ENCODE peak calls at places on chromosomes 16 and 17, in six cellular contexts. H is GM23338, D is DND-41, J is mammary epithelial cell, L is mesendoderm, S is HCT116. G is an unnamed sample.

GRCh38 chr16:84484579-84485254 is 19.7 kb downstream of the MEAK7 start:
- DNase-seq in L (peak; percentile 51), H (peak; percentile 76), J (no peak), D (no peak), S (peak; percentile 41), G (peak; percentile 23)

GRCh38 chr16:54602666-54603065 is 316.1 kb upstream of the IRX3 start:
- DNase-seq in H (no peak), S (no peak), L (no peak), J (no peak), D (no peak), G (no peak)

GRCh38 chr16:73196670-73197069 is 148.7 kb upstream of the ZFHX3 start:
- DNase-seq in L (peak; percentile 88), J (peak; percentile 43), H (peak; percentile 92), D (peak; percentile 35), S (peak; percentile 54), G (peak; percentile 35)

GRCh38 chr17:55434721-55435120 is 13.1 kb upstream of the MMD start:
- DNase-seq in H (no peak), L (no peak), J (peak; percentile 36), S (no peak), D (no peak), G (no peak)

GRCh38 chr16:85227924-85228462 is 115.7 kb upstream of the CIBAR2 start:
- DNase-seq in H (peak; percentile 49), J (no peak), S (no peak), L (peak; percentile 83), D (no peak), G (peak; percentile 74)

GRCh38 chr17:63785556-63785955 is 11.6 kb downstream of the DDX42 start:
- DNase-seq in S (no peak), D (no peak), J (peak; percentile 90), H (no peak), L (no peak), G (peak; percentile 71)

GRCh38 chr17:21284319-21285163 is at the start of gene MAP2K3:
- DNase-seq in H (peak; percentile 100), S (peak; percentile 98), D (peak; percentile 93), L (peak; percentile 99), J (peak; percentile 97), G (peak; percentile 97)

GRCh38 chr17:12867726-12868125 is 78.4 kb downstream of the ARHGAP44 start:
- DNase-seq in S (no peak), D (no peak), J (no peak), H (no peak), L (no peak), G (no peak)

GRCh38 chr16:81261049-81261648 is 22.7 kb downstream of the BCO1 start:
- DNase-seq in D (peak; percentile 16), J (no peak), H (peak; percentile 61), S (peak; percentile 29), L (peak; percentile 45), G (no peak)

GRCh38 chr16:47136101-47136820 is 7.5 kb downstream of the NETO2 start:
- DNase-seq in D (no peak), S (peak; percentile 21), H (no peak), J (peak; percentile 68), L (peak; percentile 14), G (peak; percentile 76)

GRCh38 chr17:80277751-80278671 is 17.4 kb downstream of the RNF213 start:
- DNase-seq in D (no peak), J (peak; percentile 84), S (no peak), H (no peak), L (no peak), G (no peak)

GRCh38 chr17:5033352-5034015 is 1.7 kb downstream of the SLC52A1 start:
- DNase-seq in J (no peak), L (no peak), H (peak; percentile 46), S (no peak), D (no peak), G (no peak)

GRCh38 chr17:29243792-29244191 is 2.9 kb upstream of the CRYBA1 start:
- DNase-seq in H (peak; percentile 71), J (peak; percentile 16), S (no peak), D (peak; percentile 12), L (peak; percentile 48), G (no peak)

GRCh38 chr17:73625975-73626706 is 18.1 kb downstream of the SDK2 start:
- DNase-seq in D (no peak), S (no peak), J (peak; percentile 91), H (no peak), L (peak; percentile 70), G (no peak)

GRCh38 chr17:71188811-71189492 is 931.9 kb upstream of the SOX9 start:
- DNase-seq in H (no peak), J (peak; percentile 90), L (no peak), D (no peak), S (peak; percentile 16), G (peak; percentile 98)

GRCh38 chr16:30472328-30472942 is at the start of gene ITGAL:
- DNase-seq in D (peak; percentile 89), H (no peak), S (no peak), J (no peak), L (peak; percentile 6), G (no peak)

GRCh38 chr17:30913955-30914354 is 7.8 kb upstream of the ADAP2 start:
- DNase-seq in L (no peak), J (no peak), D (no peak), S (no peak), H (no peak), G (no peak)

DNA sequence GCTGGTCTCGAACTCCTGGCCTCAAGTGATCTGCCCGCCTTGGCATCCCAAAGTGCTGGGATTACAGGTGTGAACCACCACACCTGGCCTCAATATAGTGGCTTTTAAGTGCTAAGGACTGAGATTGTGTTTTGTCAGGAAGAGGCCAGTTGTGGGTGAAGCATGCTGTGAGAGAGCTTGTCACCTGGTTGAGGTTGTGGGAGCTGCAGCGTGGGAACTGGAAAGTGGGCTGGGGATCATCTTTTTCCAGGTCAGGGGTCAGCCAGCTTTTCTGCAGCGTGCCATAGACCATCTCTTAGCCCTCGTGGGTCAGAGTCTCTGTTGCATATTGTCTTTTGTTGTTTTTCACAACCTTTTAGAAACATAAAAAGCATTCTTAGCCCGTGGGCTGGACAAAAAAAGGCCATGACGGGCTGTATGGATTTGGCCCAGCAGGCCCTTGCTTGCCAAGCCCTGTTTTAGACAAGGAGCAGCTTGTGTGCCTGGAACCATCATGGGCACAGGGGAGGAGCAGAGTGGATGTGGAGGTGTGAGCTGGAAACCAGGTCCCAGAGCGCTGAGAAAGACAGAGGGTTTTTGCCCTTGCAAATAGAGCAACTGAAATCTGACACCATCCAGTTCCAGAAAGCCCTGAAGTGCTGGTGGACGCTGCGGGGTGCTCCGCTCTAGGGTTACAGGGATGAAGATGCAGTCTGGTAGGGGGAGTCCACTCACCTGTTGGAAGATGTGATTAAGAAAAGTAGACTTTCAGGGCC is 5.5 kb downstream of the BIRC5 start:
- DNase-seq in S (no peak), J (no peak), L (peak; percentile 38), H (peak; percentile 70), D (no peak), G (no peak)
- H3K79me2 ChIP-seq in S (peaks cover 73% of the 10 kb centered on the region), J (peaks cover 51% of the 10 kb centered on the region), L (peaks cover 15% of the 10 kb centered on the region), H (peaks cover 44% of the 10 kb centered on the region), D (peaks cover 56% of the 10 kb centered on the region), G (peaks cover 41% of the 10 kb centered on the region)

GRCh38 chr17:81706757-81707624 is 3.8 kb downstream of the MRPL12 start:
- DNase-seq in S (no peak), L (no peak), D (no peak), J (no peak), H (no peak), G (no peak)
- H3K27ac ChIP-seq in S (no peak overlapping the region), L (no peak overlapping the region), D (no peak overlapping the region), J (no peak overlapping the region), H (no peak overlapping the region), G (no peak overlapping the region)

DNA sequence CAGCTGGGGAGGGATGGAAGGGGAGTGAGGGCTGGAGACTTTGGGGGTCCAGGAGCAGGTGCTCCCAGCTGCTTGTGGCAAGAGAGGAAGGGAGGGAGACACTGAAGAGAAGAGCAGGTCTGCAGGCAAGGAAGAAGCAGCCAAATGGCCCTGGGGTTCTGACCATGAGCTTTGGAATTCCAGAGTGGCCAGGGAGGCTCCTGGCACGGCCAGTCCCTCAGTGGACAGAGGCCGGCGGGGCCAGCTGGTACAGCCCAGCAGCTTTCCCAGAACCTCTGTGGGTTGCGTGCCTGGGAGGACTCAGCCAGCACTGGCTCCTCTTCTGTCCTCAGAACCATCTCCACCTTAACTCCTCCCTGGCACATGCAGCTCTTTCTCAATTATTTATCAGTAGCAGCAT is 233.0 kb downstream of the MSI2 start:
- DNase-seq in D (no peak), L (no peak), H (no peak), S (no peak), J (no peak), G (no peak)
- H3K79me2 ChIP-seq in D (peaks cover 100% of the 10 kb centered on the region), L (no peaks in the 10 kb centered on the region), H (no peaks in the 10 kb centered on the region), S (no peaks in the 10 kb centered on the region), J (no peaks in the 10 kb centered on the region), G (no peaks in the 10 kb centered on the region)

DNA sequence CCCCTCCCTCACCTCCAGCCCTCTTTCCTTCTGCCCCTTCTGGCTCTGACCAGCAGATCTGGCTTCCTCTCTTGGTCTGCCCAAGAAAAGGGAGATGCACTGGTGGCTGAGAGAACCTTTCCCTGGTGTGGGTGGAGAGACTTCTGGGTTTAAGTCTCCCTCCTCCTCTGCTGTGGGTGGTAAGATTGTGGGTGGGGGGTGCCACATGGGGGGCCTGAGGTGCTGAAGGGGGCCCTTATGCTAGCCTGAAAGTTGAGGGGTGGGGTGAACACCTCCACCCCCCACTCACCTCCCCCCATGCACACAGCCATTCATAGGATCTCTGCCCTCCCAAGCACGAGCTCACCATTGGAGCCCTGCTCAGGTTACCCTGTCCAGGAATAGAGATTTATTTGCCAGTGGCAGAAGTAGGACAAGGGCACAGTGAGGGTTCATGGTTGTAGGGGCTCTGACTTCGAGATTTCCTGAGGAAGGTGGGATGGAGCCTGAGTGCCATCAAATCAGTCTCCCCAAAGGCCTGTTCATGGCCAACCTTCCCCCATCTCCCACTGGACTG is 1.7 kb upstream of the STAC2 start:
- DNase-seq in D (no peak), L (no peak), J (no peak), S (no peak), H (no peak), G (no peak)
- H3K27ac ChIP-seq in D (no peak overlapping the region), L (no peak overlapping the region), J (no peak overlapping the region), S (no peak overlapping the region), H (no peak overlapping the region), G (no peak overlapping the region)

DNA sequence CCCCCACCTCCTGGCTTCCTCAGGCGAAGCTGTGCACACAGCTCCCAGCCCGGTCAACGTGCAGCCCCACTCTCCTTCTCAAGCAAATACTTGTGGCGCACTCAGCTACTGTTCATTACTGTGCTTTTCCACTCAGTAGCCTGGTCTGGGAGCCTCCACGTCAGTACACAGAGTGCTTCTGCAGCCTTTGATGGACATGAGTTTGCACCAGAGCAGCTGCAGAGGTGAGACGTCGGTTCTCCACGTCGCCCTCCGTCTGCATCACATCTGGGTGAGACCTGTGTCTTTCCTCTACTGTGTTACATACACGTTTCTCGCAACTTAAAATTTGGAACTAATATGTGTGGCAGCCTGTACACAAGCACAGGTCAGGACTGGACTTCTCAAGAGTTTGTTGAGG is 334.3 kb downstream of the C16orf95 start:
- DNase-seq in L (no peak), H (no peak), S (no peak), J (no peak), D (no peak), G (no peak)
- H3K79me2 ChIP-seq in L (no peaks in the 10 kb centered on the region), H (no peaks in the 10 kb centered on the region), S (no peaks in the 10 kb centered on the region), J (no peaks in the 10 kb centered on the region), D (no peaks in the 10 kb centered on the region), G (no peaks in the 10 kb centered on the region)

G was measured in astrocyte.